ENCODE peak calls at places on chromosomes 2 and 18, in six cellular contexts. B is choroid plexus epithelial cell, U is H1, R is thoracic aorta, W is AG10803, K is GM23248. V is an unnamed sample.

GRCh38 chr2:176099159-176099736 is 347 bp upstream of the HOXD12 start:
- DNase-seq in B (no peak), U (peak), R (no peak), W (no peak), K (no peak), V (peak)

GRCh38 chr2:95030496-95030895 is 5.0 kb downstream of the MAL start:
- DNase-seq in B (no peak), U (no peak), R (no peak), W (no peak), K (no peak), V (no peak)

GRCh38 chr2:203949228-203949627 is 12.7 kb downstream of the ICOS start:
- DNase-seq in B (peak), U (no peak), R (no peak), W (no peak), K (peak), V (no peak)

GRCh38 chr2:97646977-97647376 is 1.1 kb downstream of the COX5B start:
- DNase-seq in B (no peak), U (peak), R (no peak), W (no peak), K (no peak), V (no peak)

GRCh38 chr2:223591596-223591995 is 10.6 kb downstream of the SCG2 start:
- DNase-seq in B (no peak), U (no peak), R (no peak), W (no peak), K (no peak), V (no peak)

GRCh38 chr2:221283896-221284295 is 288.2 kb downstream of the EPHA4 start:
- DNase-seq in B (no peak), U (no peak), R (no peak), W (peak), K (peak), V (no peak)

GRCh38 chr2:189210250-189211075 is 30.9 kb upstream of the COL5A2 start:
- DNase-seq in B (peak), U (no peak), R (peak), W (peak), K (peak), V (no peak)

GRCh38 chr18:71630686-71631085 is 913.5 kb downstream of the CBLN2 start:
- DNase-seq in B (peak), U (no peak), R (no peak), W (no peak), K (no peak), V (no peak)

GRCh38 chr18:43396266-43396665 is 119.0 kb upstream of the SYT4 start:
- DNase-seq in B (peak), U (no peak), R (no peak), W (no peak), K (peak), V (no peak)

GRCh38 chr2:60347781-60348180 is 205.7 kb downstream of the BCL11A start:
- DNase-seq in B (no peak), U (peak), R (no peak), W (no peak), K (no peak), V (no peak)

GRCh38 chr2:79327460-79327859 is 167.9 kb upstream of the REG3A start:
- DNase-seq in B (no peak), U (no peak), R (no peak), W (no peak), K (no peak), V (no peak)

GRCh38 chr2:215671691-215672090 is 235.8 kb upstream of the FN1 start:
- DNase-seq in B (no peak), U (no peak), R (no peak), W (no peak), K (no peak), V (no peak)

GRCh38 chr2:217834057-217834620 is 168.7 kb downstream of the TNS1 start:
- DNase-seq in B (no peak), U (no peak), R (no peak), W (no peak), K (no peak), V (peak)

GRCh38 chr2:55416826-55417568 is 2.7 kb downstream of the CCDC88A start:
- DNase-seq in B (no peak), U (no peak), R (no peak), W (no peak), K (no peak), V (no peak)
- H3K4me3 ChIP-seq in B (peak), U (no peak), R (peak), W (peak), K (peak), V (peak)

GRCh38 chr18:75683426-75683825 is 255.9 kb upstream of the SMIM21 start:
- DNase-seq in B (no peak), U (no peak), R (no peak), W (no peak), K (no peak), V (no peak)

GRCh38 chr18:75679347-75679746 is 251.8 kb upstream of the SMIM21 start:
- DNase-seq in B (no peak), U (no peak), R (no peak), W (no peak), K (no peak), V (no peak)

GRCh38 chr18:75681538-75682115 is 254.1 kb upstream of the SMIM21 start:
- DNase-seq in B (no peak), U (no peak), R (no peak), W (no peak), K (no peak), V (no peak)

DNA sequence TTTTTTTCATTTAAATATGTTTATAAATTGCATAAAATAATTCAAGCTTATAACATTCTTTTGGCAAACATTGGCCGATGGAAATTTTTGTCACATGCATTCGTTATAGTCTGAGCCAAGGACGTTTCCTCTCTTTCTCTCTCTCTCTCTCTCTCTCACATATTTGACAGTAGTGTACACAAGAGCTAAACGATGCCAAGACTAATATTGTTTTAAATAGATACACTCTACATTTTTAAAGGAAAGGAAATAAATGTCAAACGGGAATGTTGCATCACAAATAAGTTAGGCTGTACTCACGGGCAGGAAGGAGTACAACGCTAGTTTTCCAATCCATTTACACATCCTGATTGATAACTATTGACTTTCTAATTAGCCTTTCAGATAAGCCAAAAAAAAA is 251.2 kb upstream of the SMIM21 start:
- DNase-seq in B (peak), U (no peak), R (no peak), W (no peak), K (no peak), V (no peak)
- H3K4me3 ChIP-seq in B (no peak), U (no peak), R (no peak), W (no peak), K (no peak), V (no peak)

DNA sequence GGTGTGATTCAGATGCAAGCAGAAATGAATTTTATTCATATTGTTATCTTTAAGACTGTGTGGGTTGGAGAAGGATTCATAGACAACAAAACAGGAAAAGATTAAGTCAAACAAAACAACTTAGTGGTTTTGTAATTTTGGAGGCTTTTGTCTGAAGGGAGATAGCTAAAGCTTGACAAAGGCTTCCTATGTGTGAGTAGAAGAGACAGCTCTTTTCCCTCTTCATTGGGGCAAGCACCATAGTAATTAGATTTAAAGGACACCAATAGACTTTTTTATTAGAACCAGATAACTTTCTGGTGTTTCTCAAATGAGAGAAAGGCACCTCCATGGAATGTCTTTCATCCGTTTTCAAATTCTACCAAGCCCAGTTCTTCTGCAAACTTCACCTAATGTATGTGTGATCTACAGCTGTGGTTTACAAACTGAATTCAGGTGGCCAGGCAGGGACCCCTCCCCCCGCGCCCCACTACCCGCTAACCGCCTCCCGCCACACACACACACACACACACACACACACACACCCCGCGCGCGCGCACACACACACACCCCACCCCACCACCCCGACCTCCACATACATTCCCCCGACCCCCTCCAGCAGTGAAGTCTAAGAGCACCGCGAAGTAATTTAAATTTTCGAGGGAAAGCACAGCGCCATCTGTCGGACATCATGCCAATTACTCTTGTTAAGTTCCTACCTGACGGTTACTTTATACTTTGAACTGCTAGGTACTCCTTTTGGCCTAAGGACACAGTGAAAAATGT is 31.7 kb upstream of the PPP1R1C start:
- DNase-seq in B (peak), U (peak), R (peak), W (peak), K (peak), V (peak)
- H3K4me3 ChIP-seq in B (peak), U (peak), R (peak), W (peak), K (peak), V (peak)

DNA sequence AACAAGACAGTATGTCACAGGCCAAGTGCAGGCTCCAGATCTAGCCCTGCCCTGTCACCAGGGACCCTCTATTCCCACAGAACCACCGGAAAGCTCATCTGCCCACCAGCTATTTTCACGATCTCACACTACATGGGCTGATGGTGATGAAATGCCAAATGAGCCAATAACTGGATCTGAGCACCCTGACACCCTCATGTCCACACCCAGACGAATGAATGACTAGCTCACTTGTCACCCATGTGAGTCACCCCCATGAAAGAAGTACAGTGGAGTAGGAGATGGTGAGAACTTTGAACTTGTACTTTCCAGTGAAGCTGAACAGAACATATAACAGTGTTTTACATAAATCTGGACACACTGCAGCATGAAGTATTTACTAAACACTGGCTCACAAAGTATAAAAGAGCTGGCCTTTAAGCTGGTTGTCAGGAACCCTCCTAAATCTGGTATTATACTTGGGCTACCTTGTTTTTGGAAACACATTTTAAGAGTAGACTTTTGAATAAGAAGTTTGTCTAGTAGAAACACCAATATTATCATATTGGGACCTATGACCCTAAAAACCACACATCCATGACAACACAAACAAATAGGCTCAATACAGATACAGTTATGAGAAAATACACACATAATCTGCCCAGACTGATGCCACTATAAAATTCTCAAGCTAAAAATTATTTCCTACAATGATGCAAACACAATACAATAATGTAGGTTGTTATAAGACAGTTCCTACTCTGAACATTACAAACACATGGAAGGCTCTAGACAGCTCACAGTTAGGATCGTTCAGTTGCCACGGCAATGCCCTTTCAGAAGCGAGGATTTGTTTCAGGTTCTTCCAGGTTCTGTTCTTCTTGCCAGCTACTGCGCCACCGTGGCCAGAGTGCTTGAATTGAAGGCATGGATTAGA is 19.0 kb downstream of the INO80C start:
- DNase-seq in B (peak), U (no peak), R (peak), W (peak), K (peak), V (peak)
- H3K4me3 ChIP-seq in B (no peak), U (no peak), R (no peak), W (no peak), K (peak), V (no peak)

DNA sequence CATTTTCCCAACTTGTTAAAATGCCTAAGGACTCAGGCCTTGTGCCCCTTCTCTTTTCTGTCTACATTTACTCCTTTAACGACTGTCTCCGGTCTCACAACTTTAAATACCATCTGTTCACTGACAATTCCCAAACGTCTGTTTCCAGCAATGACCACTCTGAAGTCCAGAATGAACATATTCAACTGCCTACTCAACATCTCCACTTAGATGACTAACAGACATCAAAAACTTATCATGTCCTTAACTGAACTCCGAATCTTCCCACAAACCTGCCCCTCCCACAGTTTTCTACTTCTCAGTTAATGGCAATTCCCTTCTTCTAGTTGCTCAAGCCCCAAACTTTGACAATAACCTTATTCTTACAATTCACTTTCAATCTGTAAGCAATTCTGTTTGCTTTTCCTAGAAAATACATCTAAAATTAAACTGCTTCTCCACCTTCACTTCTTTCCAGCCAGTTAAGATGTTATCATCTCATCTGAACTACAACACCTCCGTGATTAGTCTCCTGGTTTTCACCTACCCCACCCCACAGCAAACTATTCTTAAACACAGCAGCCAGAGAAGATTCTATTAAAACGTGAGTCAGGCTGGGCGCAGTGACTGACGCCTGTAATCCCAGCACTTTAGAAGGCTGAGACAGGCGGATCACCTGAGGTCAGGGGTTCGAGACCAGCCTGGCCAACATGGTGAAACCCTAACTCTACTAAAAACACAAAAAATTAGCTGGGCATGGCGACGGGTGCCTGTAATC is 2.9 kb downstream of the C1D start:
- DNase-seq in B (no peak), U (no peak), R (no peak), W (peak), K (peak), V (no peak)
- H3K4me3 ChIP-seq in B (no peak), U (no peak), R (no peak), W (no peak), K (peak), V (no peak)

DNA sequence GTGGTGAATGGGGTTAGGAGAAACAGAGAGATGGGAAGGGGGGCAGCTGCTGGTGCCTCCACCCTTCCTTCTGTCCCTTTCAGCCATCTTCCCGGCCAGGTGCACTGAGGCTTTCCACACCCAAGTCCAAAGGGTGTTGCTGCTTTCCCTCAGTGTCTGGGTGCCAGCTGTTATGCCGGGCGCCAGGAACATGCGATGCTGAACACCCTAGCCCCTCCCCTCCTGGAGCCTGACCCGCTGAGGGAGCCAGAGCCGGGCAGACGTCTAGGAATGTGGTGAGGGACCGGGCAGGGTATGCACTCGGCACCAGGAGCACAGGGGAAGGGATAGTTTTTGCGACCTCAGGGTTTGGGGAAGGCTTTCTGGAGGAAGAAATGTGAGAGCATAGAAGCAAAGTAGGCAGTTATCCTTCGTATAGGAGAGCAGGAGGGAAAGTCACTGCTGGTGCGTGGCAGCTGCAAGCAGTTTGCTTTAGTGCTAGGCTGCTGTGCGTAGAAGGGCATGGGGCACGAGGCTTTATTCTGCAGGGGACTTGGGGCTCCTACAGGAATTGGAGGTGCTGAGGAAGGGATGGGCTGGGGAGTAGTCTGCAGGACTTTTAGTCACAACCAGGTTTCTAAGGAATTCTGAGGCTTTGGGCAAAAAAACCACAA is 147.7 kb downstream of the TSN start:
- DNase-seq in B (no peak), U (no peak), R (no peak), W (peak), K (peak), V (no peak)
- H3K4me3 ChIP-seq in B (no peak), U (no peak), R (peak), W (peak), K (peak), V (no peak)

DNA sequence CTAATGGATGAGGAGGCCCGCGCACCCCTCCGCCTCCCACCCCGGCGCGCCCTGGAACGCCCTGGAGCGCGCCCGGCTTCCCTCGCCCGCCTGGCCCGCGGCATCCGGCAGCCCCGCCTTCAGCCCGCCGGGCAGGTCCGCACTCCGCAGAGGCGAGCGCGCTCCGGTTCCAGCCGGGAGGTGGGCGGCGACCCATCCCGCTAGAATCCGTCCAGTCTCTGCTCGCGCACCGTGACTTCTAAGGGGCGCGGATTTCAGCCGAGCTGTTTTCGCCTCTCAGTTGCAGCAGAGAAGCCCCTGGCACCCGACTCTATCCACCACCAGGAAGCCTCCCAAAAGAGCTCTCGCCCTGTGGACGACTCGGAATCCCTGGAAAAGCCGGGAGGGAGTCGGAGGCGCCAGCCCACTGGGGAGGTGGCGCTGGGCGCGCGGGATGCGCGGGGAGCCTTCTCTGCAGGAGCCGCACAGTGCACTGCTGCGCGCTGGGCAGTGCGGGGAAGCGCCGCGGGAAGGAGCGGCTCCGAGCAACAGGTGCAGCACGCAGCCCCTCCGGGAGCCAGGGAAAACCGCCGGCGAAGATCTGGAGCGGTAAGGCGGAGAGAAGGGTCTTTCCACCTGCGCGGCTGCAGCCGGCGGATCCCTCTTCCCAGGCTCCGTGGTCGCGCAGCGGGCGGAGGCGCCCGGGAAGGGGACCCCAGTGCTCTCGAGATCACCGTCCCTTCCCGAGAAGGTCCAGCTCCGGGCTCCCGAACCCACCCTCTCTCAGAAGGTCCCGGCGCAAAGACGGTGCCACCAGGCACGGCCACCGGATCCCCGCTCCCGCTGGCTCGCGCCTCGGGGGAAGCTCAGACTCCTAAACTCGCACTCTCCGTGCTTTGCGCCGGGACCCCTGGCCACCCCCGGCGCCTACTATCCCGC is at the start of gene GALR1:
- DNase-seq in B (peak), U (peak), R (no peak), W (no peak), K (peak), V (no peak)
- H3K4me3 ChIP-seq in B (peak), U (peak), R (peak), W (peak), K (peak), V (peak)

DNA sequence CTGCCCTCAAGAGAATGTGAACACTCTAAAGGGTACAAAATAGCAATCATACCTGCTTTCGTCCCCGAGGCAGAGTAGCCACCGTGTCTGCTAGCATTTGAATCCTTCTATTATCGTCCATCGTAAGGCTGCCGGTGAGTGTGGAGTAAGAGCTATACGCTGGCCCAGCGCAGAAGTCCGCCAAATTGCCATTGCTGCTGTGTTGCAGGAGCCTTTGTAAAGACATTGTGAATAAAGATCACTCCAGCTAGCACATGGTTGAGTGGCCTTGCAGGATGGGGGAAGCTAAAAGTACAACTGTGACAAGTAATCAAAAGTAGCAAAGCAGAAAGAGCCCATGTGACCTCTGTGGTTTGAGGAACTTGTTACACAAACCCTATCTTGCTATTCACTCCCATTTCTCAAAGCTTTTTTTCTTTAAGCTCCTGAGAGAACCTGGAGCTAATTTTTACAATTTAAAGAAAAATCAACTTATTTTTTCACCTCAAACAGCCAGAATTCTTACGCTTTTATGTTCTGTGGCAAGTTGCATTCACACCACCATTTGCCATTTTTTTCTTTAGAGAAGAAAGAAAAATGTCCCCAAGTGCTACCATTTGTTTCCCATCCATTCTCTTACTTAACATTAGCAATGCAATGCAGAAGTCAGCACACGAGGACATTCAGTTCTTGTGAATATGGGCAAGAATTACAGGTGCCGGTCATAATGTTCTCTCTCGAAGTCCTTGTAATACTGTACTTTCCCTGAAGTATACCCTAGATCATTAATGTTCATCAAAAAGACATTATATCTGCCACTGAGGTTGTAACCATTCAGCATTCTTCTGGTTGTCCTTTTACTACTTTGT is at the start of gene CYTIP:
- DNase-seq in B (no peak), U (no peak), R (no peak), W (no peak), K (no peak), V (no peak)
- H3K4me3 ChIP-seq in B (no peak), U (no peak), R (peak), W (no peak), K (no peak), V (peak)

V was measured in ascending aorta.